ENCODE peak calls at places on chromosomes 13 and 19, in eight cellular contexts. One of them, this sample, is unnamed.
A peak's percentile ranks its signal among the peaks of the same experiment; 100 is the strongest.

GRCh38 chr19:38194061-38194701 is 29.8 kb downstream of the DPF1 start:
- DNase-seq in CD8-positive, alpha-beta memory T cell: no peak
- DNase-seq in GM23248: no peak
- DNase-seq in GM23338: no peak
- DNase-seq in Peyer's patch: no peak
- DNase-seq in A549: peak; percentile 78
- DNase-seq in psoas muscle: no peak
- DNase-seq in pancreas: peak; percentile 19
- DNase-seq in this sample: no peak

GRCh38 chr19:7881910-7882309 is 6.4 kb upstream of the LRRC8E start:
- DNase-seq in Peyer's patch: no peak
- DNase-seq in A549: no peak
- DNase-seq in GM23338: no peak
- DNase-seq in CD8-positive, alpha-beta memory T cell: no peak
- DNase-seq in GM23248: no peak
- DNase-seq in psoas muscle: no peak
- DNase-seq in pancreas: no peak
- DNase-seq in this sample: no peak

GRCh38 chr13:102779426-102780159 is 6.0 kb upstream of the TEX30 start:
- DNase-seq in A549: no peak
- DNase-seq in pancreas: no peak
- DNase-seq in CD8-positive, alpha-beta memory T cell: peak; percentile 44
- DNase-seq in GM23338: no peak
- DNase-seq in GM23248: no peak
- DNase-seq in Peyer's patch: no peak
- DNase-seq in psoas muscle: no peak
- DNase-seq in this sample: no peak

GRCh38 chr13:32587774-32588165 is 1.5 kb downstream of the PDS5B start:
- DNase-seq in GM23248: peak; percentile 53
- DNase-seq in A549: no peak
- DNase-seq in CD8-positive, alpha-beta memory T cell: no peak
- DNase-seq in psoas muscle: no peak
- DNase-seq in GM23338: no peak
- DNase-seq in pancreas: no peak
- DNase-seq in Peyer's patch: no peak
- DNase-seq in this sample: no peak

GRCh38 chr13:99949657-99950413 is 21.7 kb downstream of the ZIC5 start:
- DNase-seq in A549: no peak
- DNase-seq in CD8-positive, alpha-beta memory T cell: no peak
- DNase-seq in pancreas: no peak
- DNase-seq in Peyer's patch: no peak
- DNase-seq in GM23248: no peak
- DNase-seq in GM23338: no peak
- DNase-seq in psoas muscle: no peak
- DNase-seq in this sample: no peak

GRCh38 chr19:58498316-58499020 is 13.3 kb downstream of the SLC27A5 start:
- DNase-seq in CD8-positive, alpha-beta memory T cell: no peak
- DNase-seq in psoas muscle: no peak
- DNase-seq in GM23248: no peak
- DNase-seq in pancreas: peak; percentile 84
- DNase-seq in A549: no peak
- DNase-seq in GM23338: no peak
- DNase-seq in Peyer's patch: no peak
- DNase-seq in this sample: no peak

GRCh38 chr13:110173247-110173818 is 133.6 kb downstream of the COL4A1 start:
- DNase-seq in A549: no peak
- DNase-seq in GM23248: peak; percentile 18
- DNase-seq in pancreas: no peak
- DNase-seq in Peyer's patch: no peak
- DNase-seq in psoas muscle: no peak
- DNase-seq in CD8-positive, alpha-beta memory T cell: no peak
- DNase-seq in GM23338: no peak
- DNase-seq in this sample: no peak

GRCh38 chr13:50990540-50991506 is 81.2 kb downstream of the RNASEH2B start:
- DNase-seq in GM23248: peak; percentile 87
- DNase-seq in A549: no peak
- DNase-seq in psoas muscle: peak; percentile 51
- DNase-seq in Peyer's patch: no peak
- DNase-seq in CD8-positive, alpha-beta memory T cell: no peak
- DNase-seq in pancreas: no peak
- DNase-seq in GM23338: peak; percentile 44
- DNase-seq in this sample: no peak

GRCh38 chr19:30662211-30662861 is 290.2 kb downstream of the ZNF536 start:
- DNase-seq in GM23338: no peak
- DNase-seq in psoas muscle: no peak
- DNase-seq in GM23248: peak; percentile 62
- DNase-seq in CD8-positive, alpha-beta memory T cell: no peak
- DNase-seq in A549: no peak
- DNase-seq in pancreas: no peak
- DNase-seq in Peyer's patch: no peak
- DNase-seq in this sample: no peak

GRCh38 chr13:82136880-82137279 is 1745.4 kb downstream of the SLITRK1 start:
- DNase-seq in GM23248: no peak
- DNase-seq in pancreas: no peak
- DNase-seq in CD8-positive, alpha-beta memory T cell: no peak
- DNase-seq in GM23338: no peak
- DNase-seq in A549: no peak
- DNase-seq in psoas muscle: no peak
- DNase-seq in Peyer's patch: no peak
- DNase-seq in this sample: no peak

GRCh38 chr13:97328222-97328790 is 105.7 kb upstream of the RAP2A start:
- DNase-seq in GM23338: peak; percentile 93
- DNase-seq in A549: peak; percentile 23
- DNase-seq in pancreas: no peak
- DNase-seq in Peyer's patch: no peak
- DNase-seq in psoas muscle: no peak
- DNase-seq in CD8-positive, alpha-beta memory T cell: no peak
- DNase-seq in GM23248: peak; percentile 56
- DNase-seq in this sample: no peak

GRCh38 chr13:109135018-109135417 is 505.6 kb downstream of the MYO16 start:
- DNase-seq in GM23248: no peak
- DNase-seq in GM23338: no peak
- DNase-seq in Peyer's patch: no peak
- DNase-seq in CD8-positive, alpha-beta memory T cell: no peak
- DNase-seq in pancreas: no peak
- DNase-seq in A549: peak; percentile 22
- DNase-seq in psoas muscle: no peak
- DNase-seq in this sample: no peak

DNA sequence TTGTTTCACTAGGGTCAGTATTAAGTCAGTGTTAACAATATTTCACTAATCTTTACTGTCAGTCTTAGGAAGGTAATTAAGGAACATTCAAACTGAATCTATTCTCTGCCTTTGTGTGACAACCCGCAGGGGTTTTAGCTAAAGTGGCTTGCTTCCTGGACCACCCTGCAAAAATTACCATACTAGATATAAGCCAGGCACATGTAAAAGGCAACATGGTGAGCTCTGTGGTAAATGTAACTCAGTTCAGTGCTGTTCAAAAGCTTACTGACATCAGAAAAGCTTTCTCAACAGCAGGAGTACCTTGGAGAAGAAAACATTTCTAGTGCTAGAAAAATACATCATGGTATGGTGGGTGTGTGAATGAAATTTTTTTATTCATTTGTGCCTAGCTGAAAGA is 116.7 kb downstream of the FREM2 start:
- DNase-seq in GM23338: peak; percentile 18
- DNase-seq in A549: no peak
- DNase-seq in GM23248: no peak
- DNase-seq in pancreas: no peak
- DNase-seq in Peyer's patch: no peak
- DNase-seq in psoas muscle: no peak
- DNase-seq in CD8-positive, alpha-beta memory T cell: no peak
- DNase-seq in this sample: no peak
- H3K4me3 ChIP-seq in GM23338: peak overlapping the region; percentile 2
- H3K4me3 ChIP-seq in A549: no peak overlapping the region
- H3K4me3 ChIP-seq in GM23248: no peak overlapping the region
- H3K4me3 ChIP-seq in pancreas: no peak overlapping the region
- H3K4me3 ChIP-seq in Peyer's patch: no peak overlapping the region
- H3K4me3 ChIP-seq in psoas muscle: no peak overlapping the region
- H3K4me3 ChIP-seq in CD8-positive, alpha-beta memory T cell: no peak overlapping the region
- H3K4me3 ChIP-seq in this sample: no peak overlapping the region

GRCh38 chr19:51586103-51586728 is 15.1 kb downstream of the ZNF175 start:
- DNase-seq in A549: no peak
- DNase-seq in GM23248: no peak
- DNase-seq in Peyer's patch: no peak
- DNase-seq in pancreas: no peak
- DNase-seq in GM23338: no peak
- DNase-seq in CD8-positive, alpha-beta memory T cell: no peak
- DNase-seq in psoas muscle: no peak
- DNase-seq in this sample: no peak
- H3K4me3 ChIP-seq in A549: no peak overlapping the region
- H3K4me3 ChIP-seq in GM23248: no peak overlapping the region
- H3K4me3 ChIP-seq in Peyer's patch: no peak overlapping the region
- H3K4me3 ChIP-seq in pancreas: no peak overlapping the region
- H3K4me3 ChIP-seq in GM23338: no peak overlapping the region
- H3K4me3 ChIP-seq in CD8-positive, alpha-beta memory T cell: peak overlapping the region; percentile 11
- H3K4me3 ChIP-seq in psoas muscle: no peak overlapping the region
- H3K4me3 ChIP-seq in this sample: no peak overlapping the region

GRCh38 chr19:12842511-12842910 is 4.2 kb downstream of the MAST1 start:
- DNase-seq in CD8-positive, alpha-beta memory T cell: no peak
- DNase-seq in pancreas: no peak
- DNase-seq in Peyer's patch: no peak
- DNase-seq in GM23338: no peak
- DNase-seq in GM23248: no peak
- DNase-seq in A549: no peak
- DNase-seq in psoas muscle: no peak
- DNase-seq in this sample: no peak

GRCh38 chr19:12843328-12843727 is 5.0 kb downstream of the MAST1 start:
- DNase-seq in A549: no peak
- DNase-seq in GM23248: no peak
- DNase-seq in Peyer's patch: no peak
- DNase-seq in psoas muscle: no peak
- DNase-seq in GM23338: no peak
- DNase-seq in pancreas: no peak
- DNase-seq in CD8-positive, alpha-beta memory T cell: no peak
- DNase-seq in this sample: no peak

GRCh38 chr19:12840091-12841079 is 2.1 kb downstream of the MAST1 start:
- DNase-seq in psoas muscle: peak; percentile 51
- DNase-seq in pancreas: peak; percentile 81
- DNase-seq in A549: peak; percentile 80
- DNase-seq in CD8-positive, alpha-beta memory T cell: peak; percentile 18
- DNase-seq in Peyer's patch: peak; percentile 78
- DNase-seq in GM23338: peak; percentile 98
- DNase-seq in GM23248: peak; percentile 86
- DNase-seq in this sample: peak; percentile 52

GRCh38 chr19:12838893-12839656 is 760 bp downstream of the MAST1 start:
- DNase-seq in psoas muscle: no peak
- DNase-seq in pancreas: no peak
- DNase-seq in CD8-positive, alpha-beta memory T cell: peak; percentile 25
- DNase-seq in A549: no peak
- DNase-seq in GM23338: no peak
- DNase-seq in Peyer's patch: no peak
- DNase-seq in GM23248: no peak
- DNase-seq in this sample: no peak

DNA sequence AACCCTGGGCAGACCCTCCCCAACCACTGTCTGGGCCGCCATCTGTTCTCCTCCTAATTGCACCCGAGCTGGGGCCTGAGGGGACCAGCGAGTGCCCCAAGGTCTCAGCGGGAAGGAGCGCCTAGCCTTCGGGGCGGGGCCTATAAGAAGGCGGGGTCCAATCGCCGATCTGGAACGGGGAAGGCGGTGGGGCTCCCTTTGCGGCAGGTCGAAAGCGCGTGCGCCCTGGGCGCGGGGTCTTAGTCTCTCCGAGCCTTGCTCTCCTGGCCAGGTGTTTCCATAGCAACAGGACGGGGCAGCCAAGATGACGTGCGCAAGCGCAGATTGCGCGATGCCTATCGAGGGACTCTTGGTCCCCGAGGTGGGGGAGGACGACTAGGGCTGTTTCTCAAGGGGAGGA is 2.8 kb downstream of the MAST1 start:
- DNase-seq in GM23338: peak; percentile 100
- DNase-seq in GM23248: peak; percentile 45
- DNase-seq in pancreas: peak; percentile 77
- DNase-seq in CD8-positive, alpha-beta memory T cell: no peak
- DNase-seq in psoas muscle: no peak
- DNase-seq in Peyer's patch: no peak
- DNase-seq in A549: no peak
- DNase-seq in this sample: no peak
- H3K4me3 ChIP-seq in GM23338: peak overlapping the region; percentile 54
- H3K4me3 ChIP-seq in GM23248: peak overlapping the region; percentile 55
- H3K4me3 ChIP-seq in pancreas: peak overlapping the region; percentile 28
- H3K4me3 ChIP-seq in CD8-positive, alpha-beta memory T cell: no peak overlapping the region
- H3K4me3 ChIP-seq in psoas muscle: peak overlapping the region; percentile 42
- H3K4me3 ChIP-seq in Peyer's patch: no peak overlapping the region
- H3K4me3 ChIP-seq in A549: no peak overlapping the region
- H3K4me3 ChIP-seq in this sample: no peak overlapping the region

GRCh38 chr19:23384858-23385257 is 10.4 kb downstream of the ZNF91 start:
- DNase-seq in CD8-positive, alpha-beta memory T cell: no peak
- DNase-seq in A549: no peak
- DNase-seq in GM23248: no peak
- DNase-seq in Peyer's patch: no peak
- DNase-seq in psoas muscle: no peak
- DNase-seq in pancreas: no peak
- DNase-seq in GM23338: no peak
- DNase-seq in this sample: no peak
- H3K4me3 ChIP-seq in CD8-positive, alpha-beta memory T cell: no peak overlapping the region
- H3K4me3 ChIP-seq in A549: no peak overlapping the region
- H3K4me3 ChIP-seq in GM23248: no peak overlapping the region
- H3K4me3 ChIP-seq in Peyer's patch: no peak overlapping the region
- H3K4me3 ChIP-seq in psoas muscle: no peak overlapping the region
- H3K4me3 ChIP-seq in pancreas: no peak overlapping the region
- H3K4me3 ChIP-seq in GM23338: no peak overlapping the region
- H3K4me3 ChIP-seq in this sample: no peak overlapping the region

DNA sequence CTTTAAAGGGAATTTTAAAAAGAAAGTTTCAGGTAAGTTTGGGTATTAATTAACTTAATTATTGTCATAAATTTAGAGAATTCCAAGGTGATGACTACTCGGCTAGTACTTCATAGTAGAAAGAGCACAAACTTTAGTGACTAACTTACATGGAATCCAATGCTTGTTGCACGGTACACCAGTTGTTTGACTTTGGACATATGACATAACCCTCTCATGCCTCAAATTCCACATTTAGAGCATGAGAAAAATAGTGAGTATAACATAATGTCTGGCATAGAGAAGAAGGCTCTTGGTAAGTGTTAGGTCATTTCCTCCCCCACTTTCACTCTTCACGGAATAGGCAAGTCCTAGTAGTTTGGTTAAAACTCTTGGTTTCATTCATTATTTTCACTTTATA is 1249.4 kb upstream of the SLC10A2 start:
- DNase-seq in pancreas: no peak
- DNase-seq in A549: peak; percentile 47
- DNase-seq in GM23248: peak; percentile 11
- DNase-seq in GM23338: no peak
- DNase-seq in psoas muscle: no peak
- DNase-seq in CD8-positive, alpha-beta memory T cell: no peak
- DNase-seq in Peyer's patch: no peak
- DNase-seq in this sample: no peak
- H3K4me3 ChIP-seq in pancreas: no peak overlapping the region
- H3K4me3 ChIP-seq in A549: no peak overlapping the region
- H3K4me3 ChIP-seq in GM23248: no peak overlapping the region
- H3K4me3 ChIP-seq in GM23338: no peak overlapping the region
- H3K4me3 ChIP-seq in psoas muscle: no peak overlapping the region
- H3K4me3 ChIP-seq in CD8-positive, alpha-beta memory T cell: no peak overlapping the region
- H3K4me3 ChIP-seq in Peyer's patch: no peak overlapping the region
- H3K4me3 ChIP-seq in this sample: no peak overlapping the region

This sample was measured in LNCaP clone FGC.